ENCODE peak calls at places on chromosomes 16 and 17, in five cellular contexts. One of them, this sample, is unnamed.

GRCh38 chr17:14373587-14374259 is 72.8 kb downstream of the HS3ST3B1 start:
- DNase-seq in NCI-H2029 treated with DMSO at 0.1 percent for 48 hours: no peak
- DNase-seq in myocyte: peak; percentile 70
- DNase-seq in C1 segment of cervical spinal cord: no peak
- DNase-seq in effector CD4-positive, alpha-beta T cell: no peak
- DNase-seq in this sample: no peak

GRCh38 chr17:6163632-6164319 is 93.6 kb downstream of the WSCD1 start:
- DNase-seq in NCI-H2029 treated with DMSO at 0.1 percent for 48 hours: peak; percentile 83
- DNase-seq in C1 segment of cervical spinal cord: no peak
- DNase-seq in effector CD4-positive, alpha-beta T cell: no peak
- DNase-seq in myocyte: peak; percentile 96
- DNase-seq in this sample: peak; percentile 25

GRCh38 chr16:69087161-69087581 is 18.3 kb upstream of the HAS3 start:
- DNase-seq in effector CD4-positive, alpha-beta T cell: no peak
- DNase-seq in myocyte: no peak
- DNase-seq in NCI-H2029 treated with DMSO at 0.1 percent for 48 hours: no peak
- DNase-seq in C1 segment of cervical spinal cord: no peak
- DNase-seq in this sample: no peak

GRCh38 chr17:3802461-3803307 is 1.7 kb upstream of the ITGAE start:
- DNase-seq in C1 segment of cervical spinal cord: no peak
- DNase-seq in NCI-H2029 treated with DMSO at 0.1 percent for 48 hours: no peak
- DNase-seq in myocyte: peak; percentile 46
- DNase-seq in effector CD4-positive, alpha-beta T cell: no peak
- DNase-seq in this sample: no peak

GRCh38 chr17:74433421-74434121 is 1.7 kb downstream of the GPRC5C start:
- DNase-seq in NCI-H2029 treated with DMSO at 0.1 percent for 48 hours: no peak
- DNase-seq in effector CD4-positive, alpha-beta T cell: no peak
- DNase-seq in C1 segment of cervical spinal cord: peak; percentile 33
- DNase-seq in myocyte: no peak
- DNase-seq in this sample: no peak

GRCh38 chr17:49516190-49516589 is 21.1 kb downstream of the NGFR start:
- DNase-seq in myocyte: peak; percentile 22
- DNase-seq in C1 segment of cervical spinal cord: peak; percentile 24
- DNase-seq in NCI-H2029 treated with DMSO at 0.1 percent for 48 hours: no peak
- DNase-seq in effector CD4-positive, alpha-beta T cell: no peak
- DNase-seq in this sample: no peak

GRCh38 chr17:83203472-83204221 is 124.2 kb downstream of the METRNL start:
- DNase-seq in NCI-H2029 treated with DMSO at 0.1 percent for 48 hours: no peak
- DNase-seq in myocyte: peak; percentile 90
- DNase-seq in C1 segment of cervical spinal cord: no peak
- DNase-seq in effector CD4-positive, alpha-beta T cell: no peak
- DNase-seq in this sample: peak; percentile 36

GRCh38 chr16:31451681-31452351 is 7.5 kb upstream of the ARMC5 start:
- DNase-seq in effector CD4-positive, alpha-beta T cell: no peak
- DNase-seq in NCI-H2029 treated with DMSO at 0.1 percent for 48 hours: no peak
- DNase-seq in C1 segment of cervical spinal cord: no peak
- DNase-seq in myocyte: peak; percentile 74
- DNase-seq in this sample: peak; percentile 66

GRCh38 chr17:76273923-76274558 is 8.9 kb downstream of the UBALD2 start:
- DNase-seq in effector CD4-positive, alpha-beta T cell: no peak
- DNase-seq in NCI-H2029 treated with DMSO at 0.1 percent for 48 hours: no peak
- DNase-seq in C1 segment of cervical spinal cord: no peak
- DNase-seq in myocyte: no peak
- DNase-seq in this sample: no peak

GRCh38 chr16:50505714-50506542 is 42.3 kb upstream of the NKD1 start:
- DNase-seq in NCI-H2029 treated with DMSO at 0.1 percent for 48 hours: no peak
- DNase-seq in C1 segment of cervical spinal cord: no peak
- DNase-seq in effector CD4-positive, alpha-beta T cell: no peak
- DNase-seq in myocyte: no peak
- DNase-seq in this sample: no peak

GRCh38 chr16:70429888-70430666 is 8.8 kb downstream of the ST3GAL2 start:
- DNase-seq in NCI-H2029 treated with DMSO at 0.1 percent for 48 hours: no peak
- DNase-seq in effector CD4-positive, alpha-beta T cell: no peak
- DNase-seq in myocyte: no peak
- DNase-seq in C1 segment of cervical spinal cord: no peak
- DNase-seq in this sample: no peak

GRCh38 chr17:58330997-58331814 is 2.6 kb upstream of the TSPOAP1 start:
- DNase-seq in effector CD4-positive, alpha-beta T cell: peak; percentile 68
- DNase-seq in NCI-H2029 treated with DMSO at 0.1 percent for 48 hours: no peak
- DNase-seq in C1 segment of cervical spinal cord: no peak
- DNase-seq in myocyte: no peak
- DNase-seq in this sample: no peak

GRCh38 chr16:15435216-15435864 is 952 bp downstream of the BMERB1 start:
- DNase-seq in NCI-H2029 treated with DMSO at 0.1 percent for 48 hours: no peak
- DNase-seq in myocyte: no peak
- DNase-seq in effector CD4-positive, alpha-beta T cell: no peak
- DNase-seq in C1 segment of cervical spinal cord: no peak
- DNase-seq in this sample: no peak

GRCh38 chr16:9053006-9053601 is 38.3 kb upstream of the HAPSTR1 start:
- DNase-seq in NCI-H2029 treated with DMSO at 0.1 percent for 48 hours: peak; percentile 9
- DNase-seq in myocyte: peak; percentile 61
- DNase-seq in effector CD4-positive, alpha-beta T cell: no peak
- DNase-seq in C1 segment of cervical spinal cord: no peak
- DNase-seq in this sample: peak; percentile 48

GRCh38 chr16:88589441-88589840 is 19.2 kb downstream of the ZC3H18 start:
- DNase-seq in NCI-H2029 treated with DMSO at 0.1 percent for 48 hours: no peak
- DNase-seq in myocyte: no peak
- DNase-seq in C1 segment of cervical spinal cord: no peak
- DNase-seq in effector CD4-positive, alpha-beta T cell: no peak
- DNase-seq in this sample: no peak

GRCh38 chr17:29723283-29724047 is 100.8 kb upstream of the CORO6 start:
- DNase-seq in effector CD4-positive, alpha-beta T cell: no peak
- DNase-seq in C1 segment of cervical spinal cord: no peak
- DNase-seq in myocyte: no peak
- DNase-seq in NCI-H2029 treated with DMSO at 0.1 percent for 48 hours: no peak
- DNase-seq in this sample: no peak

GRCh38 chr16:71591917-71592316 is 15.0 kb upstream of the TAT start:
- DNase-seq in effector CD4-positive, alpha-beta T cell: no peak
- DNase-seq in myocyte: no peak
- DNase-seq in C1 segment of cervical spinal cord: no peak
- DNase-seq in NCI-H2029 treated with DMSO at 0.1 percent for 48 hours: no peak
- DNase-seq in this sample: no peak

GRCh38 chr17:29619251-29619650 is 3.5 kb downstream of the CORO6 start:
- DNase-seq in effector CD4-positive, alpha-beta T cell: no peak
- DNase-seq in myocyte: peak; percentile 93
- DNase-seq in NCI-H2029 treated with DMSO at 0.1 percent for 48 hours: no peak
- DNase-seq in C1 segment of cervical spinal cord: no peak
- DNase-seq in this sample: no peak

GRCh38 chr16:57609541-57610401 is 18.7 kb upstream of the ADGRG1 start:
- DNase-seq in C1 segment of cervical spinal cord: no peak
- DNase-seq in effector CD4-positive, alpha-beta T cell: no peak
- DNase-seq in NCI-H2029 treated with DMSO at 0.1 percent for 48 hours: peak; percentile 21
- DNase-seq in myocyte: peak; percentile 90
- DNase-seq in this sample: no peak

GRCh38 chr16:3689731-3690130 is 27.6 kb downstream of the TRAP1 start:
- DNase-seq in NCI-H2029 treated with DMSO at 0.1 percent for 48 hours: no peak
- DNase-seq in effector CD4-positive, alpha-beta T cell: no peak
- DNase-seq in myocyte: no peak
- DNase-seq in C1 segment of cervical spinal cord: no peak
- DNase-seq in this sample: no peak

GRCh38 chr16:23587726-23588125 is 8.4 kb downstream of the NDUFAB1 start:
- DNase-seq in C1 segment of cervical spinal cord: no peak
- DNase-seq in NCI-H2029 treated with DMSO at 0.1 percent for 48 hours: no peak
- DNase-seq in effector CD4-positive, alpha-beta T cell: no peak
- DNase-seq in myocyte: peak; percentile 73
- DNase-seq in this sample: no peak

GRCh38 chr17:48498168-48498840 is 32.5 kb downstream of the HOXB1 start:
- DNase-seq in C1 segment of cervical spinal cord: no peak
- DNase-seq in NCI-H2029 treated with DMSO at 0.1 percent for 48 hours: peak; percentile 90
- DNase-seq in effector CD4-positive, alpha-beta T cell: no peak
- DNase-seq in myocyte: peak; percentile 65
- DNase-seq in this sample: no peak

GRCh38 chr16:17836868-17837602 is 366.3 kb upstream of the XYLT1 start:
- DNase-seq in C1 segment of cervical spinal cord: no peak
- DNase-seq in effector CD4-positive, alpha-beta T cell: no peak
- DNase-seq in myocyte: no peak
- DNase-seq in NCI-H2029 treated with DMSO at 0.1 percent for 48 hours: no peak
- DNase-seq in this sample: no peak

GRCh38 chr16:969508-970378 is 1.0 kb downstream of the LMF1 start:
- DNase-seq in C1 segment of cervical spinal cord: no peak
- DNase-seq in effector CD4-positive, alpha-beta T cell: no peak
- DNase-seq in NCI-H2029 treated with DMSO at 0.1 percent for 48 hours: no peak
- DNase-seq in myocyte: peak; percentile 56
- DNase-seq in this sample: no peak

GRCh38 chr17:49969134-49969759 is at the start of gene DLX4:
- DNase-seq in C1 segment of cervical spinal cord: no peak
- DNase-seq in NCI-H2029 treated with DMSO at 0.1 percent for 48 hours: no peak
- DNase-seq in myocyte: no peak
- DNase-seq in effector CD4-positive, alpha-beta T cell: peak; percentile 31
- DNase-seq in this sample: no peak

GRCh38 chr17:57288034-57288752 is 31.9 kb downstream of the MSI2 start:
- DNase-seq in myocyte: peak; percentile 78
- DNase-seq in NCI-H2029 treated with DMSO at 0.1 percent for 48 hours: no peak
- DNase-seq in effector CD4-positive, alpha-beta T cell: no peak
- DNase-seq in C1 segment of cervical spinal cord: no peak
- DNase-seq in this sample: no peak

GRCh38 chr16:49725651-49726050 is 130.3 kb downstream of the ZNF423 start:
- DNase-seq in C1 segment of cervical spinal cord: no peak
- DNase-seq in NCI-H2029 treated with DMSO at 0.1 percent for 48 hours: no peak
- DNase-seq in myocyte: no peak
- DNase-seq in effector CD4-positive, alpha-beta T cell: no peak
- DNase-seq in this sample: no peak

GRCh38 chr16:20322696-20323095 is 4.6 kb downstream of the GP2 start:
- DNase-seq in NCI-H2029 treated with DMSO at 0.1 percent for 48 hours: no peak
- DNase-seq in effector CD4-positive, alpha-beta T cell: no peak
- DNase-seq in myocyte: no peak
- DNase-seq in C1 segment of cervical spinal cord: no peak
- DNase-seq in this sample: no peak

GRCh38 chr17:33868899-33869298 is 386.2 kb upstream of the CCL2 start:
- DNase-seq in C1 segment of cervical spinal cord: no peak
- DNase-seq in myocyte: no peak
- DNase-seq in NCI-H2029 treated with DMSO at 0.1 percent for 48 hours: no peak
- DNase-seq in effector CD4-positive, alpha-beta T cell: no peak
- DNase-seq in this sample: no peak

GRCh38 chr17:30222741-30223175 is 12.7 kb downstream of the SLC6A4 start:
- DNase-seq in C1 segment of cervical spinal cord: no peak
- DNase-seq in myocyte: no peak
- DNase-seq in effector CD4-positive, alpha-beta T cell: no peak
- DNase-seq in NCI-H2029 treated with DMSO at 0.1 percent for 48 hours: no peak
- DNase-seq in this sample: no peak

This sample was measured in dorsolateral prefrontal cortex.